ENCODE peak calls at places on chromosomes 11 and 22, in five cellular contexts. P, S, Z, A and F are unnamed samples.

GRCh38 chr11:3132831-3133455 is 32.2 kb downstream of the OSBPL5 start:
- DNase-seq in P (no peak), S (no peak), Z (no peak), A (no peak), F (no peak)

GRCh38 chr11:123261345-123262106 is 66.5 kb upstream of the CLMP start:
- DNase-seq in P (peak), S (peak), Z (peak), A (peak), F (peak)

GRCh38 chr11:65132238-65132987 is 1.9 kb downstream of the SYVN1 start:
- DNase-seq in P (no peak), S (no peak), Z (no peak), A (no peak), F (no peak)

GRCh38 chr22:48096411-48096810 is 1334.0 kb downstream of the TBC1D22A start:
- DNase-seq in P (no peak), S (no peak), Z (no peak), A (no peak), F (no peak)

GRCh38 chr11:128725630-128726461 is 32.0 kb downstream of the FLI1 start:
- DNase-seq in P (no peak), S (no peak), Z (peak), A (no peak), F (no peak)

GRCh38 chr22:40413873-40414272 is 43.5 kb downstream of the SGSM3 start:
- DNase-seq in P (no peak), S (no peak), Z (no peak), A (no peak), F (no peak)

GRCh38 chr11:2789791-2790580 is 90.2 kb upstream of the KCNQ1OT1 start:
- DNase-seq in P (peak), S (no peak), Z (no peak), A (no peak), F (no peak)

GRCh38 chr11:67680701-67681472 is 6.5 kb upstream of the ALDH3B2 start:
- DNase-seq in P (no peak), S (no peak), Z (no peak), A (no peak), F (no peak)

GRCh38 chr11:48104562-48104924 is 112.1 kb upstream of the OR4B1 start:
- DNase-seq in P (no peak), S (no peak), Z (no peak), A (no peak), F (no peak)

GRCh38 chr11:126329644-126330200 is 25.8 kb upstream of the ST3GAL4 start:
- DNase-seq in P (no peak), S (no peak), Z (no peak), A (no peak), F (no peak)

GRCh38 chr11:93001812-93002211 is 32.4 kb downstream of the MTNR1B start:
- DNase-seq in P (no peak), S (no peak), Z (no peak), A (peak), F (no peak)
- H3K27ac ChIP-seq in P (no peak), S (no peak), Z (peak), A (no peak), F (no peak)

DNA sequence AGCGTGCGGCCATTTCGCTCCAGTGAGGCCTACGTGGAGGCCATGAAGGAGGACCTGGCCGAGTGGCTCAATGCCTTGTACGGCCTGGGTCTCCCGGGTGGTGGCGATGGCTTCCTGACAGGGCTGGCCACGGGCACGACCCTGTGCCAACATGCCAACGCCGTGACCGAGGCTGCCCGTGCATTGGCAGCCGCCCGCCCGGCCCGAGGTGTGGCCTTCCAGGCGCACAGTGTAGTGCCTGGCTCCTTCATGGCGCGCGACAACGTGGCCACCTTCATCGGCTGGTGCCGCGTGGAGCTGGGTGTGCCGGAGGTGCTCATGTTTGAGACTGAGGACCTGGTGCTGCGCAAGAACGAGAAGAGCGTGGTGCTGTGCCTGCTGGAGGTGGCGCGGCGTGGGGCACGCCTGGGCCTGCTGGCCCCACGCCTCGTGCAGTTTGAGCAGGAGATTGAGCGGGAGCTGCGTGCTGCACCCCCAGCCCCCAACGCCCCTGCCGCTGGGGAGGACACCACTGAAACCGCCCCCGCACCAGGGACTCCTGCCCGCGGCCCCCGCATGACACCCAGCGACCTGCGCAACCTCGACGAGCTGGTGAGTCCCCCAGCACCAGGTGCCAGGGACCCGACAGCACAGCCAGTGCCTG is 1.8 kb downstream of the GAS2L1 start:
- DNase-seq in P (no peak), S (no peak), Z (peak), A (no peak), F (no peak)
- H3K27ac ChIP-seq in P (peak), S (no peak), Z (peak), A (peak), F (no peak)

GRCh38 chr11:44751066-44751465 is 24.3 kb downstream of the TSPAN18 start:
- DNase-seq in P (no peak), S (no peak), Z (no peak), A (no peak), F (no peak)

GRCh38 chr11:44749160-44749559 is 22.4 kb downstream of the TSPAN18 start:
- DNase-seq in P (no peak), S (no peak), Z (no peak), A (no peak), F (no peak)

GRCh38 chr11:44752262-44752661 is 25.5 kb downstream of the TSPAN18 start:
- DNase-seq in P (no peak), S (no peak), Z (no peak), A (no peak), F (no peak)

GRCh38 chr11:44748606-44749005 is 21.8 kb downstream of the TSPAN18 start:
- DNase-seq in P (no peak), S (no peak), Z (no peak), A (no peak), F (no peak)

GRCh38 chr11:44750440-44751005 is 23.8 kb downstream of the TSPAN18 start:
- DNase-seq in P (no peak), S (no peak), Z (no peak), A (no peak), F (no peak)
- H3K27ac ChIP-seq in P (no peak), S (no peak), Z (no peak), A (no peak), F (no peak)

GRCh38 chr22:27756212-27756660 is 45.3 kb downstream of the MN1 start:
- DNase-seq in P (no peak), S (no peak), Z (no peak), A (no peak), F (no peak)

GRCh38 chr22:27755521-27756211 is 45.9 kb downstream of the MN1 start:
- DNase-seq in P (no peak), S (no peak), Z (no peak), A (no peak), F (no peak)

GRCh38 chr22:27754247-27754887 is 47.2 kb downstream of the MN1 start:
- DNase-seq in P (no peak), S (no peak), Z (peak), A (no peak), F (no peak)

GRCh38 chr22:27752771-27753170 is 48.8 kb downstream of the MN1 start:
- DNase-seq in P (no peak), S (no peak), Z (peak), A (peak), F (no peak)

GRCh38 chr22:27754888-27755480 is 46.6 kb downstream of the MN1 start:
- DNase-seq in P (no peak), S (no peak), Z (no peak), A (no peak), F (no peak)
- H3K27ac ChIP-seq in P (no peak), S (no peak), Z (peak), A (no peak), F (no peak)

GRCh38 chr11:12019337-12019736 is 10.9 kb upstream of the DKK3 start:
- DNase-seq in P (no peak), S (no peak), Z (peak), A (no peak), F (no peak)

GRCh38 chr11:12019867-12020416 is 11.5 kb upstream of the DKK3 start:
- DNase-seq in P (no peak), S (no peak), Z (no peak), A (no peak), F (no peak)

GRCh38 chr11:12016246-12016645 is 7.8 kb upstream of the DKK3 start:
- DNase-seq in P (no peak), S (no peak), Z (no peak), A (no peak), F (no peak)

GRCh38 chr11:12017243-12017678 is 8.8 kb upstream of the DKK3 start:
- DNase-seq in P (no peak), S (no peak), Z (peak), A (no peak), F (no peak)

GRCh38 chr11:12017865-12018453 is 9.5 kb upstream of the DKK3 start:
- DNase-seq in P (no peak), S (no peak), Z (no peak), A (no peak), F (no peak)
- H3K27ac ChIP-seq in P (peak), S (no peak), Z (no peak), A (no peak), F (no peak)

DNA sequence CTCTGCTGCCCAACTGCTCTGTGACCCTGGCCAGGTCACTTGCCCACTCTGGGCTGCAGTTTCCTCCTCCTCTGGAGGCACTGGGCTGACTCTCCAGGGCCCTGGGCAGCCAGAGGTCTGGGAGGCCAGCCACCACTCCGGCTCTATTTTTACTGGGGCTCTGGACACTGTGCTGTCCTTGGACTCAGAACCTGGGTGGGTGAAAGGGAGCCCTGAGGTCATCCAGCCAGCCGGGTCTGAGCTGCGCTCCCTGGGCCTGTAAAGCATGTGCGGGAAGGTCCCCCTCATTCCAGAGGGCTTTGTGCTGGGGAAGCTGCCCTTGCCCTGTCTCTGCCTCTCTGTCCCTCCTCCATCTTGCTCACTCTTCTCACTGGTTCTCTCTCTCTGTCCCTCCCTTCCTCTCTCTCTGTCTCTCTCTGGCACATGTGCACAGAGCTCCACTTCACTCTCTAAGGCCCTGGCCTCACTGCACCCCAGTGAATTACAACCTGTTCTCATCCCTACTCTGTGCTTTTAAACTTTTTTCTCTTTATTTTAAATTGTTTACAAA is 24.6 kb downstream of the MB start:
- DNase-seq in P (no peak), S (no peak), Z (no peak), A (no peak), F (no peak)
- H3K27ac ChIP-seq in P (no peak), S (no peak), Z (no peak), A (no peak), F (no peak)

GRCh38 chr22:31291716-31292644 is at the start of gene PIK3IP1:
- DNase-seq in P (peak), S (peak), Z (peak), A (peak), F (peak)

GRCh38 chr22:31295831-31296230 is 3.5 kb upstream of the PIK3IP1 start:
- DNase-seq in P (no peak), S (no peak), Z (peak), A (no peak), F (no peak)

GRCh38 chr22:31291403-31291715 is 929 bp downstream of the PIK3IP1 start:
- DNase-seq in P (no peak), S (no peak), Z (no peak), A (no peak), F (no peak)

GRCh38 chr22:31296258-31296657 is 4.0 kb upstream of the PIK3IP1 start:
- DNase-seq in P (no peak), S (peak), Z (peak), A (no peak), F (no peak)

GRCh38 chr22:31295413-31295812 is 3.1 kb upstream of the PIK3IP1 start:
- DNase-seq in P (no peak), S (no peak), Z (no peak), A (no peak), F (no peak)
- H3K27ac ChIP-seq in P (peak), S (peak), Z (peak), A (no peak), F (no peak)

GRCh38 chr11:95499516-95500135 is 268.6 kb upstream of the SESN3 start:
- DNase-seq in P (no peak), S (no peak), Z (peak), A (peak), F (no peak)
- H3K27ac ChIP-seq in P (no peak), S (no peak), Z (peak), A (no peak), F (no peak)

GRCh38 chr11:76368497-76368896 is 12.4 kb downstream of the THAP12 start:
- DNase-seq in P (no peak), S (no peak), Z (no peak), A (no peak), F (no peak)

GRCh38 chr11:76376746-76377558 is 4.0 kb downstream of the THAP12 start:
- DNase-seq in P (no peak), S (no peak), Z (no peak), A (no peak), F (no peak)

GRCh38 chr11:76369406-76369805 is 11.5 kb downstream of the THAP12 start:
- DNase-seq in P (no peak), S (peak), Z (no peak), A (no peak), F (no peak)

DNA sequence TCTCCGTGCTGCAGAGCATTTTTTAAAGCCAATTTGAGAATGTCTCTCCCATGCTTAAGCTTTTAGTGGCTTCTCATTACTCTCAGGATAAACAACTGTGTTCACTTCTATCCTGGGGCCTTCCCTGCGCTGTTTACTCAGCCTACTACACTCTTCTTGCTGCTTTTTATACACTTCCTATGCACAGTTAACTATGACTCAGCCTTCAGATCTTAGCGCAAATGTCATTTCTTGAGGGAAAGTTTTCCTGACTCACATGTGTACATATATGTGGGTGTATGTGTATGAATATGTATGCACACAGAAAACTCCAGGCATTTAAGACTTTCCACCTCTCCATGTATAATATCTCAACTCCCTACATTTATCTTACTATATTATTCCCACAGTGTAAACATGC is 9.8 kb downstream of the THAP12 start:
- DNase-seq in P (no peak), S (no peak), Z (peak), A (peak), F (no peak)
- H3K27ac ChIP-seq in P (peak), S (no peak), Z (no peak), A (peak), F (no peak)

DNA sequence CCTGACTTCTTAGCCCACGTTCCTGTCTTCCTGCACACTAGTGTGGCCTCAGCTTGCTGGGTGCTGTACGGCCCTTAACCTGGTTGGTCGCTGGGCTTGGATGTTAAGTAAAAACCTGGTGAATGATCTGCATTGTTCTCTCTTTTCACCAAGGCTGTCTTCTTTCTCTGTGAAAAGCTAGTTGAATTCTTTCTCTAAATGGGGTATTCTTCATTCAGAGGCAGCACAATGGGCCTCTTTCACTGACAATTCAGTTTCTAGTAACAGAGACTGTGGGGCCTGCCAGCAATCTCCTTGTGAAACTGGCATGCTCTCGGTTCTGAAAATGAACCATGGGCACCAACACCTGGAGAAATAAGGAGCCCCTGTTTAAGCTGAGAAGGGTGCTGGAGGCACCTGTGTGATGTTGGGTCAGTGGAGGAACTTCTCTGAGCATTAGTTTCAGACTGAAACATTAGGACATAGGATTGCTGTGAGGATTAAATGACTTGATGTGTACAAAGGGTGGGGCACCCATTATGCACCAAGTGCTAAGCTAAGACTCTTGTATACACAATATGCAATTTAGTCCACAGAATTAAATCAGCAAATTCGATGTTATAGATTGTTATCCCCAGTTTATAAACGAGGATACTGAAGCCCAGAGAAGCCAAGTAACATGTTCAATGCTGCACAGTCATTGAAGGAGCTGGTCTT is 33.1 kb upstream of the ELF5 start:
- DNase-seq in P (no peak), S (peak), Z (peak), A (peak), F (no peak)
- H3K27ac ChIP-seq in P (no peak), S (no peak), Z (no peak), A (no peak), F (no peak)